ENCODE peak calls at places on chromosomes 13 and 19, in six cellular contexts. One of them, this sample, is unnamed.

GRCh38 chr13:30322428-30322827 is 15.1 kb upstream of the KATNAL1 start:
- DNase-seq in activated naive CD4-positive, alpha-beta T cell: no peak
- DNase-seq in progenitor cell of endocrine pancreas: no peak
- DNase-seq in astrocyte of the spinal cord: no peak
- DNase-seq in gastrocnemius medialis: no peak
- DNase-seq in GM04504: no peak
- DNase-seq in this sample: no peak

GRCh38 chr13:48404952-48405351 is 8.0 kb downstream of the LPAR6 start:
- DNase-seq in activated naive CD4-positive, alpha-beta T cell: no peak
- DNase-seq in gastrocnemius medialis: no peak
- DNase-seq in astrocyte of the spinal cord: no peak
- DNase-seq in GM04504: no peak
- DNase-seq in progenitor cell of endocrine pancreas: no peak
- DNase-seq in this sample: no peak

GRCh38 chr19:2226051-2226839 is 9.9 kb downstream of the PLEKHJ1 start:
- DNase-seq in activated naive CD4-positive, alpha-beta T cell: no peak
- DNase-seq in GM04504: no peak
- DNase-seq in gastrocnemius medialis: no peak
- DNase-seq in astrocyte of the spinal cord: no peak
- DNase-seq in progenitor cell of endocrine pancreas: no peak
- DNase-seq in this sample: no peak

GRCh38 chr13:21079206-21079605 is 17.8 kb upstream of the LATS2 start:
- DNase-seq in gastrocnemius medialis: no peak
- DNase-seq in progenitor cell of endocrine pancreas: no peak
- DNase-seq in astrocyte of the spinal cord: peak; percentile 31
- DNase-seq in activated naive CD4-positive, alpha-beta T cell: no peak
- DNase-seq in GM04504: no peak
- DNase-seq in this sample: no peak

GRCh38 chr19:16328824-16329482 is 4.3 kb downstream of the KLF2 start:
- DNase-seq in astrocyte of the spinal cord: peak; percentile 47
- DNase-seq in progenitor cell of endocrine pancreas: no peak
- DNase-seq in GM04504: no peak
- DNase-seq in gastrocnemius medialis: no peak
- DNase-seq in activated naive CD4-positive, alpha-beta T cell: no peak
- DNase-seq in this sample: peak; percentile 65

GRCh38 chr13:39263033-39263432 is 224.8 kb downstream of the NHLRC3 start:
- DNase-seq in progenitor cell of endocrine pancreas: peak; percentile 18
- DNase-seq in GM04504: peak; percentile 11
- DNase-seq in astrocyte of the spinal cord: peak; percentile 28
- DNase-seq in gastrocnemius medialis: no peak
- DNase-seq in activated naive CD4-positive, alpha-beta T cell: no peak
- DNase-seq in this sample: peak; percentile 71

GRCh38 chr13:106151056-106151699 is 384.3 kb downstream of the EFNB2 start:
- DNase-seq in astrocyte of the spinal cord: peak; percentile 98
- DNase-seq in activated naive CD4-positive, alpha-beta T cell: no peak
- DNase-seq in gastrocnemius medialis: no peak
- DNase-seq in progenitor cell of endocrine pancreas: no peak
- DNase-seq in GM04504: peak; percentile 83
- DNase-seq in this sample: peak; percentile 73

GRCh38 chr13:97231118-97231831 is 9.1 kb downstream of the MBNL2 start:
- DNase-seq in GM04504: no peak
- DNase-seq in activated naive CD4-positive, alpha-beta T cell: no peak
- DNase-seq in astrocyte of the spinal cord: no peak
- DNase-seq in gastrocnemius medialis: no peak
- DNase-seq in progenitor cell of endocrine pancreas: no peak
- DNase-seq in this sample: no peak

GRCh38 chr19:11279505-11280236 is 16.3 kb upstream of the TSPAN16 start:
- DNase-seq in gastrocnemius medialis: no peak
- DNase-seq in astrocyte of the spinal cord: no peak
- DNase-seq in progenitor cell of endocrine pancreas: no peak
- DNase-seq in GM04504: no peak
- DNase-seq in activated naive CD4-positive, alpha-beta T cell: no peak
- DNase-seq in this sample: no peak

GRCh38 chr19:4343845-4344713 is 717 bp downstream of the MPND start:
- DNase-seq in activated naive CD4-positive, alpha-beta T cell: no peak
- DNase-seq in astrocyte of the spinal cord: no peak
- DNase-seq in GM04504: no peak
- DNase-seq in progenitor cell of endocrine pancreas: no peak
- DNase-seq in gastrocnemius medialis: no peak
- DNase-seq in this sample: no peak

GRCh38 chr13:82963466-82963865 is 918.8 kb downstream of the SLITRK1 start:
- DNase-seq in GM04504: no peak
- DNase-seq in activated naive CD4-positive, alpha-beta T cell: no peak
- DNase-seq in astrocyte of the spinal cord: peak; percentile 54
- DNase-seq in gastrocnemius medialis: no peak
- DNase-seq in progenitor cell of endocrine pancreas: no peak
- DNase-seq in this sample: peak; percentile 32

GRCh38 chr13:110912651-110913051 is 2.2 kb downstream of the ANKRD10 start:
- DNase-seq in astrocyte of the spinal cord: peak; percentile 72
- DNase-seq in activated naive CD4-positive, alpha-beta T cell: no peak
- DNase-seq in progenitor cell of endocrine pancreas: no peak
- DNase-seq in GM04504: no peak
- DNase-seq in gastrocnemius medialis: peak; percentile 75
- DNase-seq in this sample: peak; percentile 63

GRCh38 chr13:49625392-49626137 is 2.7 kb upstream of the ARL11 start:
- DNase-seq in gastrocnemius medialis: peak; percentile 22
- DNase-seq in GM04504: no peak
- DNase-seq in astrocyte of the spinal cord: no peak
- DNase-seq in progenitor cell of endocrine pancreas: no peak
- DNase-seq in activated naive CD4-positive, alpha-beta T cell: no peak
- DNase-seq in this sample: no peak

GRCh38 chr19:11145147-11145924 is 10.2 kb downstream of the SPC24 start:
- DNase-seq in activated naive CD4-positive, alpha-beta T cell: no peak
- DNase-seq in gastrocnemius medialis: no peak
- DNase-seq in GM04504: no peak
- DNase-seq in progenitor cell of endocrine pancreas: no peak
- DNase-seq in astrocyte of the spinal cord: no peak
- DNase-seq in this sample: no peak

GRCh38 chr19:7859766-7860165 is 14.4 kb downstream of the PRR36 start:
- DNase-seq in progenitor cell of endocrine pancreas: no peak
- DNase-seq in astrocyte of the spinal cord: no peak
- DNase-seq in activated naive CD4-positive, alpha-beta T cell: no peak
- DNase-seq in GM04504: no peak
- DNase-seq in gastrocnemius medialis: no peak
- DNase-seq in this sample: no peak

GRCh38 chr19:5287066-5287465 is 53.5 kb downstream of the PTPRS start:
- DNase-seq in astrocyte of the spinal cord: no peak
- DNase-seq in progenitor cell of endocrine pancreas: no peak
- DNase-seq in GM04504: no peak
- DNase-seq in gastrocnemius medialis: no peak
- DNase-seq in activated naive CD4-positive, alpha-beta T cell: no peak
- DNase-seq in this sample: no peak

GRCh38 chr13:43730642-43731041 is 56.1 kb downstream of the ENOX1 start:
- DNase-seq in progenitor cell of endocrine pancreas: no peak
- DNase-seq in GM04504: peak; percentile 18
- DNase-seq in gastrocnemius medialis: no peak
- DNase-seq in activated naive CD4-positive, alpha-beta T cell: no peak
- DNase-seq in astrocyte of the spinal cord: peak; percentile 62
- DNase-seq in this sample: no peak

GRCh38 chr19:3723883-3724282 is 15.7 kb downstream of the TJP3 start:
- DNase-seq in gastrocnemius medialis: no peak
- DNase-seq in astrocyte of the spinal cord: no peak
- DNase-seq in progenitor cell of endocrine pancreas: no peak
- DNase-seq in GM04504: no peak
- DNase-seq in activated naive CD4-positive, alpha-beta T cell: no peak
- DNase-seq in this sample: no peak

GRCh38 chr13:51803018-51803417 is 945 bp downstream of the DHRS12 start:
- DNase-seq in gastrocnemius medialis: no peak
- DNase-seq in astrocyte of the spinal cord: no peak
- DNase-seq in GM04504: no peak
- DNase-seq in progenitor cell of endocrine pancreas: no peak
- DNase-seq in activated naive CD4-positive, alpha-beta T cell: no peak
- DNase-seq in this sample: no peak

GRCh38 chr19:14061751-14062557 is at the start of gene PALM3:
- DNase-seq in progenitor cell of endocrine pancreas: no peak
- DNase-seq in astrocyte of the spinal cord: no peak
- DNase-seq in activated naive CD4-positive, alpha-beta T cell: no peak
- DNase-seq in GM04504: no peak
- DNase-seq in gastrocnemius medialis: no peak
- DNase-seq in this sample: no peak

GRCh38 chr13:50130686-50131051 is 115.4 kb downstream of the KCNRG start:
- DNase-seq in progenitor cell of endocrine pancreas: no peak
- DNase-seq in astrocyte of the spinal cord: peak; percentile 62
- DNase-seq in gastrocnemius medialis: no peak
- DNase-seq in GM04504: peak; percentile 33
- DNase-seq in activated naive CD4-positive, alpha-beta T cell: no peak
- DNase-seq in this sample: peak; percentile 53

GRCh38 chr13:98175823-98176222 is 1.2 kb downstream of the RNF113B start:
- DNase-seq in GM04504: no peak
- DNase-seq in astrocyte of the spinal cord: no peak
- DNase-seq in progenitor cell of endocrine pancreas: no peak
- DNase-seq in activated naive CD4-positive, alpha-beta T cell: no peak
- DNase-seq in gastrocnemius medialis: no peak
- DNase-seq in this sample: no peak

GRCh38 chr19:3358392-3358918 is 7.9 kb upstream of the NFIC start:
- DNase-seq in gastrocnemius medialis: no peak
- DNase-seq in astrocyte of the spinal cord: no peak
- DNase-seq in GM04504: no peak
- DNase-seq in progenitor cell of endocrine pancreas: no peak
- DNase-seq in activated naive CD4-positive, alpha-beta T cell: no peak
- DNase-seq in this sample: no peak

GRCh38 chr19:56760842-56761241 is 79.7 kb downstream of the PEG3 start:
- DNase-seq in activated naive CD4-positive, alpha-beta T cell: no peak
- DNase-seq in progenitor cell of endocrine pancreas: no peak
- DNase-seq in gastrocnemius medialis: no peak
- DNase-seq in astrocyte of the spinal cord: no peak
- DNase-seq in GM04504: no peak
- DNase-seq in this sample: no peak

GRCh38 chr19:51131780-51132680 is 7.3 kb downstream of the SIGLEC9 start:
- DNase-seq in astrocyte of the spinal cord: peak; percentile 1
- DNase-seq in gastrocnemius medialis: peak; percentile 29
- DNase-seq in activated naive CD4-positive, alpha-beta T cell: no peak
- DNase-seq in progenitor cell of endocrine pancreas: no peak
- DNase-seq in GM04504: peak; percentile 20
- DNase-seq in this sample: peak; percentile 80

GRCh38 chr13:93559718-93560117 is 333.1 kb downstream of the GPC6 start:
- DNase-seq in progenitor cell of endocrine pancreas: no peak
- DNase-seq in GM04504: peak; percentile 4
- DNase-seq in astrocyte of the spinal cord: peak; percentile 89
- DNase-seq in gastrocnemius medialis: no peak
- DNase-seq in activated naive CD4-positive, alpha-beta T cell: no peak
- DNase-seq in this sample: no peak

GRCh38 chr13:113825851-113826250 is 38.0 kb downstream of the GAS6 start:
- DNase-seq in gastrocnemius medialis: no peak
- DNase-seq in progenitor cell of endocrine pancreas: no peak
- DNase-seq in activated naive CD4-positive, alpha-beta T cell: no peak
- DNase-seq in GM04504: no peak
- DNase-seq in astrocyte of the spinal cord: no peak
- DNase-seq in this sample: no peak

GRCh38 chr19:40831502-40832430 is 18.5 kb downstream of the CYP2A6 start:
- DNase-seq in astrocyte of the spinal cord: peak; percentile 77
- DNase-seq in activated naive CD4-positive, alpha-beta T cell: no peak
- DNase-seq in gastrocnemius medialis: peak; percentile 39
- DNase-seq in progenitor cell of endocrine pancreas: no peak
- DNase-seq in GM04504: peak; percentile 98
- DNase-seq in this sample: no peak

GRCh38 chr19:3981373-3981735 is 3.9 kb downstream of the EEF2 start:
- DNase-seq in activated naive CD4-positive, alpha-beta T cell: no peak
- DNase-seq in progenitor cell of endocrine pancreas: no peak
- DNase-seq in gastrocnemius medialis: no peak
- DNase-seq in GM04504: no peak
- DNase-seq in astrocyte of the spinal cord: no peak
- DNase-seq in this sample: no peak

GRCh38 chr19:45172611-45173208 is 5.3 kb downstream of the TRAPPC6A start:
- DNase-seq in activated naive CD4-positive, alpha-beta T cell: no peak
- DNase-seq in GM04504: no peak
- DNase-seq in astrocyte of the spinal cord: no peak
- DNase-seq in progenitor cell of endocrine pancreas: no peak
- DNase-seq in gastrocnemius medialis: no peak
- DNase-seq in this sample: no peak

GRCh38 chr13:79194272-79194671 is 211.8 kb downstream of the RBM26 start:
- DNase-seq in gastrocnemius medialis: no peak
- DNase-seq in astrocyte of the spinal cord: no peak
- DNase-seq in activated naive CD4-positive, alpha-beta T cell: no peak
- DNase-seq in GM04504: no peak
- DNase-seq in progenitor cell of endocrine pancreas: no peak
- DNase-seq in this sample: no peak

GRCh38 chr13:31476266-31476665 is 263.1 kb upstream of the RXFP2 start:
- DNase-seq in astrocyte of the spinal cord: peak; percentile 79
- DNase-seq in GM04504: peak; percentile 7
- DNase-seq in progenitor cell of endocrine pancreas: no peak
- DNase-seq in gastrocnemius medialis: no peak
- DNase-seq in activated naive CD4-positive, alpha-beta T cell: no peak
- DNase-seq in this sample: no peak

GRCh38 chr13:80082396-80083096 is 258.4 kb downstream of the SPRY2 start:
- DNase-seq in activated naive CD4-positive, alpha-beta T cell: no peak
- DNase-seq in astrocyte of the spinal cord: peak; percentile 70
- DNase-seq in progenitor cell of endocrine pancreas: no peak
- DNase-seq in GM04504: no peak
- DNase-seq in gastrocnemius medialis: no peak
- DNase-seq in this sample: peak; percentile 16

GRCh38 chr13:36882829-36883390 is 37.1 kb downstream of the SMAD9 start:
- DNase-seq in activated naive CD4-positive, alpha-beta T cell: no peak
- DNase-seq in progenitor cell of endocrine pancreas: no peak
- DNase-seq in gastrocnemius medialis: no peak
- DNase-seq in astrocyte of the spinal cord: no peak
- DNase-seq in GM04504: no peak
- DNase-seq in this sample: no peak

GRCh38 chr13:113974304-113975281 is 717 bp upstream of the C13orf46 start:
- DNase-seq in GM04504: no peak
- DNase-seq in astrocyte of the spinal cord: no peak
- DNase-seq in activated naive CD4-positive, alpha-beta T cell: no peak
- DNase-seq in gastrocnemius medialis: peak; percentile 7
- DNase-seq in progenitor cell of endocrine pancreas: no peak
- DNase-seq in this sample: no peak

GRCh38 chr19:46975918-46976782 is 43.5 kb upstream of the NPAS1 start:
- DNase-seq in astrocyte of the spinal cord: peak; percentile 96
- DNase-seq in progenitor cell of endocrine pancreas: peak; percentile 25
- DNase-seq in gastrocnemius medialis: peak; percentile 100
- DNase-seq in GM04504: peak; percentile 96
- DNase-seq in activated naive CD4-positive, alpha-beta T cell: no peak
- DNase-seq in this sample: peak; percentile 98

This sample was measured in endothelial cell of umbilical vein.